ENCODE peak calls at places on chromosomes 12 and 14, in four cellular contexts. E is glomerular endothelial cell, Y is foreskin fibroblast, J is progenitor cell of endocrine pancreas. O is an unnamed sample.

GRCh38 chr12:132827763-132828703 is 636 bp downstream of the GOLGA3 start:
- DNase-seq in E (no peak), J (peak; percentile 18), Y (peak; percentile 65), O (no peak)

GRCh38 chr14:58808828-58809227 is 171.1 kb downstream of the DACT1 start:
- DNase-seq in E (peak; percentile 33), J (no peak), Y (peak; percentile 71), O (no peak)

GRCh38 chr12:45978108-45978507 is 12.3 kb downstream of the SCAF11 start:
- DNase-seq in Y (no peak), J (no peak), E (no peak), O (no peak)

GRCh38 chr12:120971299-120972180 is 6.8 kb upstream of the HNF1A start:
- DNase-seq in J (no peak), E (peak; percentile 39), Y (peak; percentile 80), O (no peak)

GRCh38 chr12:111673503-111673902 is 12.3 kb downstream of the BRAP start:
- DNase-seq in Y (peak; percentile 57), J (no peak), E (no peak), O (no peak)

GRCh38 chr12:103905730-103906349 is 24.4 kb upstream of the HSP90B1 start:
- DNase-seq in Y (no peak), E (no peak), J (no peak), O (no peak)

GRCh38 chr12:56193025-56193578 is 3.8 kb upstream of the SMARCC2 start:
- DNase-seq in Y (peak; percentile 91), J (peak; percentile 39), E (peak; percentile 81), O (peak; percentile 56)

GRCh38 chr14:90733139-90733808 is 83.0 kb downstream of the TTC7B start:
- DNase-seq in Y (no peak), J (no peak), E (no peak), O (no peak)

GRCh38 chr12:26226629-26227375 is 31.4 kb downstream of the SSPN start:
- DNase-seq in Y (peak; percentile 55), J (peak; percentile 37), E (no peak), O (peak; percentile 44)

GRCh38 chr14:106813477-106813823 is 1287.1 kb downstream of the TMEM121 start:
- DNase-seq in E (no peak), J (no peak), Y (no peak), O (no peak)

GRCh38 chr14:100892496-100893227 is 10.9 kb downstream of the RTL1 start:
- DNase-seq in Y (no peak), E (no peak), J (no peak), O (peak; percentile 3)

GRCh38 chr12:131021142-131021541 is 67.4 kb downstream of the ADGRD1 start:
- DNase-seq in J (no peak), Y (no peak), E (no peak), O (no peak)

GRCh38 chr12:43282106-43282505 is 269.9 kb downstream of the ADAMTS20 start:
- DNase-seq in Y (peak; percentile 69), E (no peak), J (no peak), O (no peak)

GRCh38 chr14:79855789-79856188 is 355.5 kb downstream of the DIO2 start:
- DNase-seq in Y (no peak), E (no peak), J (no peak), O (no peak)